ENCODE peak calls at places on chromosomes 4 and X, in ten cellular contexts. A, E, D, R, F, N, O, V, I and X are unnamed samples.

GRCh38 chr4:122453384-122454000 is 3.0 kb downstream of the IL2 start:
- DNase-seq in D (no peak), O (no peak), I (no peak), E (no peak), N (no peak), F (no peak), A (no peak), V (no peak), R (no peak), X (no peak)

GRCh38 chr4:37623940-37624339 is 62.2 kb downstream of the RELL1 start:
- DNase-seq in V (no peak), A (no peak), R (no peak), E (no peak), N (no peak), I (no peak), O (no peak), D (no peak), F (no peak), X (no peak)

GRCh38 chrX:100976211-100976610 is 6.7 kb downstream of the ARL13A start:
- DNase-seq in R (no peak), E (no peak), V (no peak), A (no peak), D (no peak), F (no peak), O (no peak), N (no peak), I (no peak), X (no peak)

GRCh38 chr4:55758570-55758969 is 61.0 kb upstream of the EXOC1L start:
- DNase-seq in O (no peak), E (no peak), F (no peak), D (no peak), A (peak), V (no peak), N (no peak), R (no peak), I (no peak), X (no peak)

GRCh38 chr4:114601304-114602052 is 2.9 kb downstream of the UGT8 start:
- DNase-seq in V (no peak), N (no peak), D (no peak), I (no peak), R (no peak), F (peak), A (no peak), E (no peak), O (no peak), X (no peak)

GRCh38 chrX:138890491-138890890 is 179.0 kb upstream of the FGF13 start:
- DNase-seq in R (no peak), I (no peak), V (no peak), E (no peak), A (no peak), F (no peak), D (no peak), O (no peak), N (no peak), X (no peak)

GRCh38 chr4:54929459-54929858 is 195.9 kb downstream of the KDR start:
- DNase-seq in O (no peak), N (no peak), A (no peak), I (no peak), E (peak), D (no peak), R (no peak), V (no peak), F (no peak), X (no peak)

GRCh38 chr4:102143433-102143832 is 201.8 kb downstream of the SLC39A8 start:
- DNase-seq in N (peak), O (no peak), E (peak), A (no peak), D (no peak), I (no peak), V (no peak), R (no peak), F (no peak), X (no peak)

GRCh38 chr4:168900080-168900479 is 110.0 kb downstream of the CBR4 start:
- DNase-seq in A (no peak), V (no peak), I (no peak), D (no peak), E (peak), N (no peak), R (peak), O (no peak), F (no peak), X (peak)

GRCh38 chr4:1627417-1628313 is 56.4 kb downstream of the FAM53A start:
- DNase-seq in O (no peak), V (no peak), E (no peak), I (no peak), D (no peak), N (no peak), R (no peak), A (no peak), F (no peak), X (no peak)

GRCh38 chr4:158624889-158625478 is 46.7 kb downstream of the C4orf46 start:
- DNase-seq in D (peak), N (peak), A (no peak), R (no peak), E (peak), F (peak), O (peak), I (peak), V (peak), X (no peak)

DNA sequence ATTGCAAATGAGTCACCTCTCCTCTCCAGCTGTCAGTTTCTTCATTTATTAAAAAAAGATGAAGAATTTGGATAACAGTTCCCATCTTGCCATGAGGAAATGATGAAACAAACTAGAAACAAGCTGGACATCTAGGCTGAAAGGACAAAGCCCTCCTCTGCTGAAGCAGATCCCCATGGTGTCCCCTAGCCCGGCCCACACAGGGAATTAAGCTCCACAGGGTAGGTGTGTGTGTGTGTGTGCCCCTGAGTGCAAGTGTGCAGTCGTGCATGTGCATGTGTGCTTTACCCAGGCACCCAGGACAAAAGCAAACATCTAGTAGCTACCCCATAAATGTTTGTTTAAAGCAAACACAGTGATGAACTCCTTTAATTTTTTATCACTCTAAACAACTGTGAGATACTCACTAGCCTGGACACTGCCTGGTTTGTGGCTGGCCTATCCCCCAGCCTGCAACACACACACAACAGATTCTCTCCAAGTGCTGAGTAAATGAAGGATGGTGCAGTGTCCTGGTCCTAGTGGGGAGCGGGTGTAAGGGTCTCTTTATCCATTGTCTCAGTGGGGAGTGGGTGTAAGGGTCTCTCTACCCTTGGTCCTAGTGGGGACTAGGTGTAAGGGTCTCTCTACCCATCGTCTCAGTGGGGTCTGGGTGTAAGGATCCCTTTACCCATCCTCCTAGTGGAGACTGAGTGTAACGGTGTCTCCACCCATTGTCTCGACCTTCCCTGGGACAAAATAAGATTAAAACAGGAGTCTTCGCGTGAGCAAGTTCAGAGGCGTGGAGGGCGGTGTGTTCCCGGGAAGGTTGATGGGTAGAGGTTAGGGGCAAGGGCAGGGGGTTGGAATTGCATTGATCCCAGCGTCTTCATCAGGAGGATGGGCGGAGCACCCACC is 688 bp upstream of the EVC start:
- DNase-seq in F (no peak), I (no peak), A (no peak), D (no peak), N (no peak), V (peak), E (peak), R (no peak), O (no peak), X (peak)
- TF ChIP-seq CTCF in F (peak), I (no peak), A (no peak), D (peak), N (peak), V (no peak), E (peak), R (no peak), O (peak), X (no peak)

GRCh38 chrX:7047951-7048350 is 99.6 kb upstream of the STS start:
- DNase-seq in F (no peak), D (no peak), A (no peak), N (no peak), I (no peak), V (no peak), R (no peak), O (no peak), E (no peak), X (no peak)
- TF ChIP-seq CTCF in F (peak), D (no peak), A (no peak), N (no peak), I (no peak), V (no peak), R (no peak), O (no peak), E (no peak), X (no peak)

GRCh38 chr4:156971623-156972369 is at the start of gene PDGFC:
- DNase-seq in D (peak), O (no peak), I (peak), R (peak), V (peak), E (peak), A (peak), N (peak), F (no peak), X (peak)

GRCh38 chr4:156971168-156971601 is 414 bp downstream of the PDGFC start:
- DNase-seq in N (peak), F (no peak), A (peak), O (no peak), V (no peak), R (peak), E (no peak), D (no peak), I (peak), X (no peak)

GRCh38 chr4:156970501-156971167 is 965 bp downstream of the PDGFC start:
- DNase-seq in I (peak), O (no peak), A (peak), F (no peak), V (peak), R (peak), N (peak), D (no peak), E (peak), X (peak)

GRCh38 chr4:156969136-156969535 is 2.5 kb downstream of the PDGFC start:
- DNase-seq in V (no peak), E (no peak), D (no peak), F (no peak), R (no peak), O (no peak), I (no peak), N (no peak), A (no peak), X (no peak)

GRCh38 chr4:156968479-156968984 is 3.1 kb downstream of the PDGFC start:
- DNase-seq in F (no peak), O (no peak), N (peak), E (peak), A (peak), V (peak), I (peak), D (peak), R (peak), X (peak)
- TF ChIP-seq CTCF in F (peak), O (peak), N (peak), E (peak), A (peak), V (peak), I (peak), D (peak), R (peak), X (peak)

GRCh38 chr4:75698963-75699228 is 25.5 kb upstream of the USO1 start:
- DNase-seq in O (no peak), D (no peak), N (no peak), I (no peak), F (no peak), E (no peak), R (no peak), V (no peak), A (no peak), X (no peak)

GRCh38 chr4:75699299-75699698 is 25.1 kb upstream of the USO1 start:
- DNase-seq in R (no peak), I (no peak), O (no peak), F (no peak), V (no peak), A (no peak), D (no peak), E (no peak), N (no peak), X (no peak)

GRCh38 chr4:75696036-75696435 is 22.8 kb upstream of the G3BP2 start:
- DNase-seq in A (peak), E (no peak), F (no peak), I (no peak), R (no peak), V (no peak), O (no peak), D (no peak), N (no peak), X (no peak)

GRCh38 chr4:75696551-75696950 is 23.3 kb upstream of the G3BP2 start:
- DNase-seq in D (no peak), N (no peak), O (no peak), E (no peak), R (no peak), F (no peak), V (no peak), A (no peak), I (no peak), X (no peak)

DNA sequence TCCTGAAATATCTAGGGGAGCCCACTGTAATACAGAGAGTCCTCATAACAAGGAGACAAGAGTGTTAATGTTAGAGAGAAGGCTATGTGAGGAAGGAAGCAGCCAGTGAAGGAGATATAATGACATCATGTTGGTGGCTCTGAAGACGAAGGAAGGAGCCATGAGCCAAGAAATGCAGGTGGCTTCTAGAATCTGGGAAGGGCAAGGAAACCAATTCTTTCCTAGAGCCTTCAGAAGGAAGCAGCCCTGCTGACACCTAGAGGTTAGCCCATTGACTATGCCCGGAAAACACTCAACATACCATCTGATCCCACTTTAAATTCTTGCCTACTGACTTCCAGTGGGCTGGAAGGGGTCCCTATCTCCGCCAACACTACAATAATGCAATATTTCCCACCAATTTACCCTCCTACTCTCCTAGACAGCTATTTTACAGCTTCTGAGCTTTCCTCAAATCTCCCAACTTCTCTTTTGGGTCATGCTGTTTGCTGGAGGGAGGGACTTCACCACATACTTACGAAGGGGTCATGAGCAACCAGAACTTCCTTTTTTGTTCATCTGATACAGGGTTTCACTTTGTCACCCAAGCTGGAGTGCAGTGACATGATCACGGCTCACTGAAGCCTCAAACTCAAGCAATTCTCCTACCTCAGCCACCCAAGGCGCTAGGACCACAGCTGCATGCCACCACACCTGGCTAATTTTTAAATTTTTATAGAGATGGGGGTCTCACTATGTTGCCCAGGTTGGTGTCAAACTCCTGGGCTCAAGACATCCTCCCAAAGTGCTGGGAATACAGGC is 25.2 kb upstream of the G3BP2 start:
- DNase-seq in V (no peak), O (no peak), N (no peak), I (no peak), F (peak), E (no peak), D (no peak), R (no peak), A (no peak), X (peak)
- TF ChIP-seq CTCF in V (no peak), O (no peak), N (no peak), I (no peak), F (no peak), E (no peak), D (peak), R (no peak), A (no peak), X (no peak)

GRCh38 chr4:155758500-155759371 is at the start of gene GUCY1B1:
- DNase-seq in I (peak), O (peak), R (peak), F (peak), D (peak), A (peak), N (peak), V (peak), E (peak), X (peak)

GRCh38 chr4:155761916-155762315 is 3.1 kb downstream of the GUCY1B1 start:
- DNase-seq in E (no peak), F (no peak), I (no peak), N (no peak), O (no peak), R (no peak), A (no peak), V (no peak), D (no peak), X (no peak)

GRCh38 chr4:155761047-155761446 is 2.2 kb downstream of the GUCY1B1 start:
- DNase-seq in F (no peak), N (no peak), R (no peak), V (no peak), I (no peak), O (no peak), A (no peak), E (no peak), D (no peak), X (no peak)

GRCh38 chr4:155757745-155758265 is 1.0 kb upstream of the GUCY1B1 start:
- DNase-seq in O (no peak), F (no peak), N (no peak), E (no peak), V (no peak), A (no peak), R (no peak), I (no peak), D (no peak), X (no peak)

DNA sequence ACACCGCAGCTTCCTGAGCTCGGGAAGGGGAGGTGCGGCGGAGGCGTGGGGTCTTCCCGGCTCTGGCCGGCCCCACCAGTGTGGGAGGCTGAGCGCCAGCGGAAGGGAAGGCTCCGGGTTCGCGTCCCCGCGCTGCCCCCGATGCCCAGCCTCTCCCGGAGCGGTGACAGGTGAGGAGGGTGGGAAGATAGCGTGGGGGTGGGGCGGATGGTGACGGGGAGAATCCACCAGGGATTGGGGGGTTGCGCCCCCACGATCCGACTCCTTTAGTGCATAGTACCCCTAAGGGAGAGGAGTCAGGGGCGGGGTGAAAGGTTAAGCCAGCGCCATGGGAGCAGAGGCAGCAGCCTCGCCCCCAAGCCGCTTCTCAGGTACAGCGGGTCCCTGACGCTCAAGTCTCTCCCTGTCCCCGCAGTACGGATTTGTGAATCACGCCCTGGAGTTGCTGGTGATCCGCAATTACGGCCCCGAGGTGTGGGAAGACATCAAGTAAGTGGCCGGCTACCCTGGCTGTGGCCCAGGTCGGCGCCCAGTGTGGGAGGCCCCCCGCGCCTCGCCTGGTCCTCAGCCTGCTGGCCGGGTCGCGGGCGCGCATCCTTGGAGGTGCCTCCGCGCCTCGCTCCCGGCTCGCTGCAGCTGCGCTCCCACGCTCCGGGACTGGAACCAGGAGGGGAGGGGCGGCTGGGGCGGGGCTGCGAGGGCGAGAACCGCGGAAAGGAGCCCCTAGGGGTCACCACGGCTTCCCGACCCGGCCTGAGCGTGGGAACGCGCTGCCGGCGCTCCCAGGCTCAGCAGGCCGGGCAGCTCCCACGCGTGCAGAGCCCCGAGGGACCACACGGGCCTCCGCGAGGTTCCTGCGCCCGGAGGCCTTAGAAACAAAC is 791 bp downstream of the GUCY1B1 start:
- DNase-seq in N (peak), I (peak), E (peak), V (peak), R (peak), D (peak), O (no peak), F (no peak), A (peak), X (no peak)
- TF ChIP-seq CTCF in N (no peak), I (no peak), E (no peak), V (no peak), R (no peak), D (no peak), O (no peak), F (no peak), A (no peak), X (no peak)

DNA sequence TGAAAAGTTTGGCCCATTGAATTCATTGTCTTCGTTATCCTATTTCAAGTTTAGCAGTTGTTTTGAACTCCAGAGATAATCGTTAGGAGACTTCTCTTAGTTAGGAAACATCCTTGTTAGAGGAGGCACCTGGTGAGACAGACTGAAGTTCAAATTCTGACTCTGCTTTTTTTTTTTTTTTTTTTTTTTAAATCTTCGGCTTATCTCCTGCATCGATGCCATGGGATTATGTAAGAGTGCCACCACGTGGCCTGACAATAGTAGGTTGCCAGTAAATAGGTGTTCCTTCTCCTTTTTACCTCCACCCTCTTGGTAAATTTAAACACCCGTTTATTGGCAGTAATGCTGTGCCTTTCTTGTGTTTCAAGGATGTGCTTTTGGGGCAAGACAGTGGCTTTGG is 149.3 kb downstream of the SOWAHB start:
- DNase-seq in A (peak), V (peak), I (peak), N (peak), R (no peak), D (no peak), O (no peak), F (no peak), E (peak), X (no peak)
- TF ChIP-seq CTCF in A (peak), V (peak), I (no peak), N (peak), R (no peak), D (peak), O (no peak), F (peak), E (peak), X (no peak)